ENCODE peak calls at places on chromosomes 12 and 14, in four cellular contexts. One of them, this sample, is unnamed.

GRCh38 chr12:87152841-87153528 is 876.2 kb downstream of the C12orf50 start:
- DNase-seq in effector memory CD8-positive, alpha-beta T cell: no peak
- DNase-seq in NCI-H1417: no peak
- DNase-seq in T-helper 9 cell: no peak
- DNase-seq in this sample: no peak

GRCh38 chr12:70695361-70696023 is 58.3 kb upstream of the PTPRB start:
- DNase-seq in NCI-H1417: no peak
- DNase-seq in effector memory CD8-positive, alpha-beta T cell: no peak
- DNase-seq in T-helper 9 cell: no peak
- DNase-seq in this sample: no peak

GRCh38 chr14:90572461-90573150 is 175.8 kb downstream of the CALM1 start:
- DNase-seq in T-helper 9 cell: no peak
- DNase-seq in NCI-H1417: no peak
- DNase-seq in effector memory CD8-positive, alpha-beta T cell: no peak
- DNase-seq in this sample: no peak

GRCh38 chr14:53190938-53191337 is 37.8 kb upstream of the DDHD1 start:
- DNase-seq in effector memory CD8-positive, alpha-beta T cell: no peak
- DNase-seq in NCI-H1417: no peak
- DNase-seq in T-helper 9 cell: no peak
- DNase-seq in this sample: no peak

GRCh38 chr14:100440758-100441203 is 117.6 kb downstream of the SLC25A47 start:
- DNase-seq in T-helper 9 cell: no peak
- DNase-seq in effector memory CD8-positive, alpha-beta T cell: no peak
- DNase-seq in NCI-H1417: no peak
- DNase-seq in this sample: no peak

GRCh38 chr14:24071144-24071697 is at the start of gene CPNE6:
- DNase-seq in NCI-H1417: no peak
- DNase-seq in T-helper 9 cell: no peak
- DNase-seq in effector memory CD8-positive, alpha-beta T cell: no peak
- DNase-seq in this sample: no peak

GRCh38 chr12:42560977-42561376 is 28.6 kb downstream of the PRICKLE1 start:
- DNase-seq in NCI-H1417: no peak
- DNase-seq in effector memory CD8-positive, alpha-beta T cell: no peak
- DNase-seq in T-helper 9 cell: no peak
- DNase-seq in this sample: no peak

GRCh38 chr12:22014783-22015144 is 31.3 kb upstream of the CMAS start:
- DNase-seq in T-helper 9 cell: no peak
- DNase-seq in NCI-H1417: no peak
- DNase-seq in effector memory CD8-positive, alpha-beta T cell: no peak
- DNase-seq in this sample: no peak

GRCh38 chr14:105866841-105867321 is 340.5 kb downstream of the TMEM121 start:
- DNase-seq in T-helper 9 cell: no peak
- DNase-seq in effector memory CD8-positive, alpha-beta T cell: no peak
- DNase-seq in NCI-H1417: no peak
- DNase-seq in this sample: no peak

GRCh38 chr12:29610473-29611174 is 113.1 kb upstream of the OVCH1 start:
- DNase-seq in NCI-H1417: no peak
- DNase-seq in T-helper 9 cell: no peak
- DNase-seq in effector memory CD8-positive, alpha-beta T cell: no peak
- DNase-seq in this sample: no peak

GRCh38 chr14:32608880-32609279 is 279.8 kb downstream of the AKAP6 start:
- DNase-seq in NCI-H1417: no peak
- DNase-seq in effector memory CD8-positive, alpha-beta T cell: no peak
- DNase-seq in T-helper 9 cell: no peak
- DNase-seq in this sample: no peak

GRCh38 chr12:20868277-20868676 is 57.8 kb downstream of the SLCO1B3 start:
- DNase-seq in effector memory CD8-positive, alpha-beta T cell: no peak
- DNase-seq in NCI-H1417: no peak
- DNase-seq in T-helper 9 cell: no peak
- DNase-seq in this sample: no peak

GRCh38 chr14:69317780-69318179 is 57.8 kb downstream of the GALNT16 start:
- DNase-seq in T-helper 9 cell: no peak
- DNase-seq in NCI-H1417: no peak
- DNase-seq in effector memory CD8-positive, alpha-beta T cell: no peak
- DNase-seq in this sample: no peak

GRCh38 chr14:47040490-47040889 is 388.9 kb upstream of the RPL10L start:
- DNase-seq in T-helper 9 cell: no peak
- DNase-seq in effector memory CD8-positive, alpha-beta T cell: no peak
- DNase-seq in NCI-H1417: no peak
- DNase-seq in this sample: no peak

GRCh38 chr12:96359328-96359727 is 40.9 kb downstream of the CDK17 start:
- DNase-seq in effector memory CD8-positive, alpha-beta T cell: no peak
- DNase-seq in T-helper 9 cell: no peak
- DNase-seq in NCI-H1417: no peak
- DNase-seq in this sample: no peak

GRCh38 chr14:69268223-69268622 is 8.3 kb downstream of the GALNT16 start:
- DNase-seq in effector memory CD8-positive, alpha-beta T cell: no peak
- DNase-seq in T-helper 9 cell: no peak
- DNase-seq in NCI-H1417: no peak
- DNase-seq in this sample: no peak

GRCh38 chr12:107200394-107200793 is 107.0 kb upstream of the CRY1 start:
- DNase-seq in effector memory CD8-positive, alpha-beta T cell: no peak
- DNase-seq in NCI-H1417: no peak
- DNase-seq in T-helper 9 cell: no peak
- DNase-seq in this sample: no peak

GRCh38 chr12:132397934-132398385 is 68.6 kb upstream of the GALNT9 start:
- DNase-seq in T-helper 9 cell: no peak
- DNase-seq in effector memory CD8-positive, alpha-beta T cell: no peak
- DNase-seq in NCI-H1417: no peak
- DNase-seq in this sample: no peak

GRCh38 chr14:55448146-55448614 is 7.8 kb upstream of the TBPL2 start:
- DNase-seq in T-helper 9 cell: no peak
- DNase-seq in effector memory CD8-positive, alpha-beta T cell: no peak
- DNase-seq in NCI-H1417: no peak
- DNase-seq in this sample: no peak

GRCh38 chr12:62703011-62703380 is 232.0 kb downstream of the PPM1H start:
- DNase-seq in T-helper 9 cell: no peak
- DNase-seq in effector memory CD8-positive, alpha-beta T cell: no peak
- DNase-seq in NCI-H1417: no peak
- DNase-seq in this sample: no peak

GRCh38 chr12:10690906-10691305 is 17.1 kb upstream of the STYK1 start:
- DNase-seq in effector memory CD8-positive, alpha-beta T cell: no peak
- DNase-seq in T-helper 9 cell: no peak
- DNase-seq in NCI-H1417: no peak
- DNase-seq in this sample: no peak

GRCh38 chr12:56932867-56933266 is 1.3 kb downstream of the SDR9C7 start:
- DNase-seq in NCI-H1417: no peak
- DNase-seq in effector memory CD8-positive, alpha-beta T cell: no peak
- DNase-seq in T-helper 9 cell: no peak
- DNase-seq in this sample: no peak

GRCh38 chr12:50188280-50188781 is 21.2 kb upstream of the CERS5 start:
- DNase-seq in T-helper 9 cell: no peak
- DNase-seq in effector memory CD8-positive, alpha-beta T cell: no peak
- DNase-seq in NCI-H1417: no peak
- DNase-seq in this sample: no peak

GRCh38 chr12:39427360-39427808 is 15.5 kb downstream of the KIF21A start:
- DNase-seq in effector memory CD8-positive, alpha-beta T cell: no peak
- DNase-seq in NCI-H1417: no peak
- DNase-seq in T-helper 9 cell: no peak
- DNase-seq in this sample: no peak